ENCODE peak calls at places on chromosomes 3 and 15, in seven cellular contexts. A is glutamatergic neuron, D is ovary, S is astrocyte of the cerebellum, W is uterus, J is PC-3, T is GM13976. N is an unnamed sample.

GRCh38 chr3:158723991-158724390 is 8.3 kb downstream of the RARRES1 start:
- DNase-seq in W (no peak), T (no peak), S (no peak), A (no peak), D (no peak), J (no peak), N (no peak)

GRCh38 chr3:20669184-20669583 is 483.2 kb upstream of the SGO1 start:
- DNase-seq in J (no peak), T (no peak), S (no peak), W (no peak), A (no peak), D (peak; percentile 8), N (no peak)

GRCh38 chr15:85603160-85603559 is 191.6 kb downstream of the KLHL25 start:
- DNase-seq in W (no peak), A (no peak), D (no peak), T (no peak), S (no peak), J (no peak), N (no peak)

GRCh38 chr3:48899298-48899697 is 616 bp upstream of the SLC25A20 start:
- DNase-seq in S (no peak), D (no peak), A (no peak), J (no peak), W (no peak), T (no peak), N (no peak)

GRCh38 chr15:69474846-69475455 is 22.3 kb downstream of the RPLP1 start:
- DNase-seq in S (no peak), J (no peak), W (no peak), D (no peak), A (no peak), T (no peak), N (no peak)

GRCh38 chr3:132543016-132543739 is 53.9 kb upstream of the ACKR4 start:
- DNase-seq in J (peak; percentile 77), A (no peak), T (no peak), W (no peak), D (no peak), S (peak; percentile 95), N (no peak)

GRCh38 chr3:147396709-147397046 is 9.7 kb downstream of the ZIC4 start:
- DNase-seq in S (no peak), T (no peak), J (no peak), A (no peak), W (no peak), D (no peak), N (no peak)

GRCh38 chr3:128404276-128405062 is 62.2 kb downstream of the DNAJB8 start:
- DNase-seq in W (no peak), T (no peak), D (no peak), A (peak; percentile 51), S (no peak), J (no peak), N (no peak)

GRCh38 chr15:73240864-73241499 is 127.8 kb downstream of the HCN4 start:
- DNase-seq in S (peak; percentile 62), D (peak; percentile 44), J (peak; percentile 81), W (peak; percentile 56), A (peak; percentile 80), T (peak; percentile 55), N (peak; percentile 91)

GRCh38 chr15:73246898-73247297 is 121.9 kb downstream of the HCN4 start:
- DNase-seq in T (no peak), J (no peak), S (no peak), D (no peak), A (no peak), W (no peak), N (no peak)

GRCh38 chr15:73239564-73240208 is 129.1 kb downstream of the HCN4 start:
- DNase-seq in A (peak; percentile 16), T (no peak), D (no peak), S (no peak), W (no peak), J (peak; percentile 29), N (no peak)

GRCh38 chr15:73246411-73246810 is 122.3 kb downstream of the HCN4 start:
- DNase-seq in S (no peak), A (no peak), W (no peak), D (no peak), T (no peak), J (no peak), N (no peak)

GRCh38 chr15:73244333-73244732 is 124.4 kb downstream of the HCN4 start:
- DNase-seq in J (peak; percentile 43), T (peak; percentile 24), W (no peak), S (no peak), D (no peak), A (no peak), N (no peak)
- TF ChIP-seq CTCF in J (peak; percentile 55), T (peak; percentile 26), W (no peak), S (peak; percentile 35), D (no peak), A (peak; percentile 37), N (no peak)

GRCh38 chr15:95439812-95440380 is 890.6 kb upstream of the NR2F2 start:
- DNase-seq in S (peak; percentile 3), A (no peak), J (no peak), W (no peak), T (no peak), D (no peak), N (no peak)
- TF ChIP-seq CTCF in S (no peak), A (no peak), J (no peak), W (no peak), T (no peak), D (no peak), N (no peak)

GRCh38 chr3:46871222-46871621 is 6.3 kb upstream of the PTH1R start:
- DNase-seq in J (no peak), A (no peak), W (no peak), S (no peak), T (no peak), D (no peak), N (no peak)
- TF ChIP-seq CTCF in J (no peak), A (no peak), W (no peak), S (no peak), T (no peak), D (no peak), N (no peak)

DNA sequence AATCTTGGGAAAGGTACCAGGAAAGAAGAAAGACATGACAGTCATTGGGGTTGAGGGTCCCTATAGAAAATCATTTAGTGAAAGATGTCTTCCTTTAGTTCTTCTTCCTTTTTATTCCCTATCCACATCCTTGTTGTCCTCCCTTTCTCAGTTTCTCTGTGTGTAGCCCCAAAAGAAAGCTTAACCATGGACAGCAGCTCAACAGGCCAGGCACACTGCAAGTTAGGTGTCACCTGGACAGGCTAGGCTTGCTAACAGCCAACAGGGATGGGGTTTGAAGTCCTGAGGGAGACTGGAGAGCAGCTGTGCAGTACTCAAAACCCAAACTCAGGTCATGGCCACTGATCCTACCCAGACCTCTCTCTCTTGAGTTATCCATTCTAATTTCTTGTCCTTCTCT is 543.1 kb downstream of the TUSC7 start:
- DNase-seq in T (no peak), J (no peak), W (no peak), A (no peak), S (no peak), D (no peak), N (no peak)
- TF ChIP-seq CTCF in T (no peak), J (no peak), W (no peak), A (no peak), S (no peak), D (no peak), N (no peak)

DNA sequence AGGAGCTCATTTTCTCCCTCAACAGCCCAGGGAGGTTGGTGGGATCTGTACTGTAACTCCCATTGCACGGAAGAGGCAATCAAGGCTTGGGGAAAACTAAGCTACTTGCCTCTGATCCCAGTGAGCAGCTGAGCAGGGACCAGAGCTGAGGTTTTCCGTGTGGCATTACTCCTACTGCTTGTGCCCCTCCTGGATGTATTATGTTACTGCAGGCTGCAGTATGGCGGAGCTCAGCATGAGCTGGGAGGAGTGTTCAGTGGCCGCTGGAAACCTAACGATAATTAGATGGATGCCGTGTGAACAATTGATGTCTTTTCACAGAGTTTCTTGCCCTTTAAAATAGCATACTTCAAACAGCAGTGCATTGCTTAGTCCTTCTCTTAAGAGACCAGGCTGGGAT is 2.0 kb upstream of the TPRG1 start:
- DNase-seq in T (no peak), S (no peak), D (no peak), W (no peak), A (no peak), J (no peak), N (no peak)
- TF ChIP-seq CTCF in T (no peak), S (peak; percentile 14), D (no peak), W (no peak), A (peak; percentile 64), J (no peak), N (no peak)

DNA sequence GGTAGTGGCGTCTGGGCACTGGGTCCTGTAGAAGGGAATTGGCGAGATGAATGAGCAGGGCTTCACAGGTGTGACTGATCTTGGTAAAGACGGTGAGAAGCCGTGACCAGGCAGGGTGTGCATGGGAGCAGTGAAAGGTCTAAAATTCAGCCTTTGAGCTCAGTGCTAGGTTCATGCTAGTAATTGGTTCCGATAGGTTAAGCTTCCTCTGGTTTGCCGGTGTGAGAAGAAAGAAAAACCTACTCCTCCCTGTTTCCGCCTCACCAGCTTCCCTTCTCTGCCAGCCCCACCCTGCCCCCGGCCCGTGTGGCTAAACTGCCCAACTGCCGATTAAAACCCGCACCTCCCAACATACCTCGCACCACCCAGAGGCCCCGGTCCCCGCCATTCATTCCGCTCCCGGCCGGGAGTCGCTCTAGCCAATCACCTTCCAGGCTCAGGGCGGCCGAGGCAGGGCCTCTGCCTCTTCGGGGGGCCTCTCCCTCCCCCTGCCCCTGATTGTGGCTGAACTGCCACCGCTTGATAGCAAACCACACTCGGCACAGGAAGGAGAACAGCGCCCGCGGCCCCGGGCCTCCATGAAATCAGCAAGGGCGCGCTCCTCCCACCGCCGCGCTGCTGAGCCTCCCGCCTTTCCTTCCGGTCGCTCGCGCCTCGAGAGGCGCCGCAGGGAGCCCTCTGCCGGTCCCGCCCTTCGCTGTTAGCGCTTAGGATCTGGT is 7.3 kb upstream of the NRROS start:
- DNase-seq in J (peak; percentile 79), W (peak; percentile 72), A (peak; percentile 89), S (no peak), T (peak; percentile 89), D (peak; percentile 46), N (peak; percentile 79)
- TF ChIP-seq CTCF in J (peak; percentile 31), W (peak; percentile 43), A (no peak), S (no peak), T (peak; percentile 58), D (no peak), N (no peak)

DNA sequence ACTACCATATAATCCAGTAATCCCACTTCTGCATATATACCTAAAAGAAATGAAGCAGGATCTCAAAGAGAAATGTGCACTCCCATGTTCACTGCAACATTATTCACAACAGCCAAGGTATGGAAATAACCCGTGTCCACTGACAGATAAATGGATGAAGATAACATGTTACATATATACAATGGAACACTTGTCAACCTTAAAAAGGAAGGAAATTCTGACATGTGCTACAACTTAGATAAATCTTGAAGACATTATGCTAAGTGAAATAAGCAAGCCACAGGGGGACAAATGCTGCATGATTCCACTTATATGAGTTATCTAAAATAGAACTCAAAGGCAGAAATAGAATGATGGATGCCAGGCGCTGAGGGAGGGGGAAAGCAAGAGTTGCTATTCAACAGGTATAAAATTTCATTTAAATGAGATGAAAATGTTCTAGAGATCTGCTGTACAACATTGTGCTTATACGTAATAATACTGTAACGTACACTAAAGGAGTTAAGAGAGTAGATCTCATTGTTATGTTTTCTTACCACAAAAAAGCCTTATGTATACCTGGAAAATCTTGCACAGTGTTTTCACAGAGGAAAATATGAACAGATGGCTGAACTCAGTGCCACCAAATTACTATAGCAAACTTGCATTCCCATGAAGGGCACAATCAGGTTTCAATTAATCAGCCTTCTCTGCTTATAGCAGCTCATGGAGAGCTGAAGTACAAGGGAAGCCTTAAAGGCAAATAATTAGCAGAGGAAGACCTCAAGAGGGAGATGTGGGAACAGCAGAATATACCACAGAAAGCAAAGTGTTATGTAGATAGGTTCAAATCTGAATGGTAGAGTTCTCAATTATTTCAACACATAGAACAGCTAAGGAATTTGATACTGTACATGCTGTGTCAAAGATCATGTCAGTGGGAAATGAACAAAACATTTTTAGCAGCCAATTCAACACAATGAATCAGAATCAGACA is 8.0 kb upstream of the VPS39 start:
- DNase-seq in A (no peak), S (no peak), W (no peak), T (no peak), D (no peak), J (peak; percentile 18), N (no peak)
- TF ChIP-seq CTCF in A (no peak), S (no peak), W (no peak), T (peak; percentile 10), D (no peak), J (peak; percentile 33), N (no peak)

N was measured in lower leg skin.